ENCODE peak calls at places on chromosomes 16 and 17, in eight cellular contexts. N, W, X, I, H, S, Y and U are unnamed samples.

GRCh38 chr17:44008205-44008909 is 3.9 kb downstream of the NAGS start:
- DNase-seq in N (no peak), W (no peak), X (no peak), I (no peak), H (no peak), S (no peak), Y (no peak), U (no peak)

GRCh38 chr17:67274466-67274865 is 29.5 kb upstream of the HELZ start:
- DNase-seq in N (no peak), W (no peak), X (no peak), I (no peak), H (no peak), S (no peak), Y (no peak), U (no peak)

GRCh38 chr17:64064331-64064730 is 43.9 kb upstream of the ICAM2 start:
- DNase-seq in N (no peak), W (peak; percentile 71), X (no peak), I (no peak), H (no peak), S (no peak), Y (no peak), U (no peak)

GRCh38 chr17:28018439-28019070 is 23.9 kb upstream of the NLK start:
- DNase-seq in N (no peak), W (peak; percentile 23), X (no peak), I (no peak), H (peak; percentile 60), S (no peak), Y (no peak), U (peak; percentile 3)

GRCh38 chr16:53892155-53892554 is 188.2 kb downstream of the FTO start:
- DNase-seq in N (peak; percentile 67), W (peak; percentile 63), X (peak; percentile 42), I (no peak), H (peak; percentile 74), S (peak; percentile 82), Y (peak; percentile 31), U (peak; percentile 82)

GRCh38 chr17:68461589-68461988 is 4.3 kb upstream of the WIPI1 start:
- DNase-seq in N (no peak), W (peak; percentile 26), X (no peak), I (no peak), H (no peak), S (no peak), Y (no peak), U (no peak)

GRCh38 chr17:81483085-81483861 is 29.3 kb downstream of the ACTG1 start:
- DNase-seq in N (no peak), W (peak; percentile 81), X (no peak), I (no peak), H (no peak), S (no peak), Y (no peak), U (no peak)

GRCh38 chr17:48588519-48588918 is 1.5 kb downstream of the HOXB3 start:
- DNase-seq in N (no peak), W (no peak), X (no peak), I (no peak), H (no peak), S (no peak), Y (no peak), U (no peak)

GRCh38 chr17:81889602-81890001 is 1.8 kb downstream of the ALYREF start:
- DNase-seq in N (no peak), W (no peak), X (no peak), I (no peak), H (no peak), S (no peak), Y (no peak), U (no peak)

GRCh38 chr17:28478940-28479615 is 5.6 kb downstream of the SLC13A2 start:
- DNase-seq in N (no peak), W (no peak), X (no peak), I (no peak), H (peak; percentile 25), S (no peak), Y (no peak), U (peak; percentile 82)

GRCh38 chr17:33642002-33642401 is 348.9 kb upstream of the ASIC2 start:
- DNase-seq in N (no peak), W (no peak), X (no peak), I (no peak), H (no peak), S (no peak), Y (no peak), U (no peak)

GRCh38 chr16:69179255-69180010 is 7.5 kb upstream of the SNTB2 start:
- DNase-seq in N (peak; percentile 44), W (peak; percentile 94), X (peak; percentile 81), I (peak; percentile 86), H (peak; percentile 96), S (no peak), Y (peak; percentile 79), U (peak; percentile 91)

GRCh38 chr16:64253525-64253924 is 868.3 kb downstream of the CDH11 start:
- DNase-seq in N (no peak), W (no peak), X (no peak), I (no peak), H (no peak), S (no peak), Y (no peak), U (no peak)

GRCh38 chr17:28865946-28866752 is 11.3 kb downstream of the ERAL1 start:
- DNase-seq in N (no peak), W (no peak), X (no peak), I (no peak), H (no peak), S (no peak), Y (no peak), U (no peak)

GRCh38 chr16:15643453-15644305 is 725 bp upstream of the MARF1 start:
- DNase-seq in N (peak; percentile 49), W (peak; percentile 31), X (peak; percentile 27), I (no peak), H (peak; percentile 66), S (peak; percentile 49), Y (peak; percentile 28), U (peak; percentile 71)

GRCh38 chr17:74737299-74738050 is 419 bp downstream of the RAB37 start:
- DNase-seq in N (peak; percentile 38), W (no peak), X (no peak), I (no peak), H (peak; percentile 9), S (peak; percentile 83), Y (no peak), U (peak; percentile 43)
- TF ChIP-seq CTCF in N (peak; percentile 33), W (peak; percentile 33), X (peak; percentile 38), I (no peak), H (peak; percentile 24), S (peak; percentile 66), Y (no peak), U (peak; percentile 23)

GRCh38 chr16:58678716-58679115 is 5.9 kb downstream of the SLC38A7 start:
- DNase-seq in N (peak; percentile 30), W (peak; percentile 53), X (no peak), I (no peak), H (no peak), S (no peak), Y (no peak), U (peak; percentile 25)
- TF ChIP-seq CTCF in N (no peak), W (peak; percentile 21), X (peak; percentile 49), I (peak; percentile 42), H (no peak), S (no peak), Y (no peak), U (no peak)

DNA sequence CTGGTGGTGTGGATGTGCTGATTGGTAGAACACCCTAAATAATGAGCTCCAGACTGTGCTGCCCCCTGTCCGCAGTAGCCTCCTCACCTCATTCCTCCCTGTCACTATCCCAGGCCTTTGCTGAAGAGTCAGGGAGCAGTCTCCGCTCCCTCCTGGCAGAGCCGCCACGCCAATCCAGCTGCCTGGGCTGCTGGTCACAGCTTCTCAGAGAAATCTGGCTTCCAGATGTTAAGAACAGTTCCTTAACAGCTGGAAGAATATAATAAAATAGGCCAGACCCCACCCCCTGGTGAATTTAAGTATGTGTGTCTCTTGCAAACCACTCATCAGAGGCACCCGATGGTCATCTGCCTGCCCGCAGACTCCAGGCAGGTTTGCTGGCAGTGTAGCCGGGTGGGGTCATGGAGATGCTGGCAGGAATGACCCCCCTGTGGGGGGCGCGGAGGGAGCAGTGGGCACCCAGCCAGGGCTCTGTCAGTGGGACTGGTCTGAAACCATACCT is 161.0 kb downstream of the CCDC182 start:
- DNase-seq in N (no peak), W (no peak), X (peak; percentile 25), I (no peak), H (peak; percentile 56), S (no peak), Y (no peak), U (peak; percentile 57)
- TF ChIP-seq CTCF in N (no peak), W (no peak), X (peak; percentile 25), I (no peak), H (no peak), S (no peak), Y (no peak), U (no peak)

GRCh38 chr17:8800656-8801055 is 1.5 kb upstream of the MFSD6L start:
- DNase-seq in N (no peak), W (no peak), X (no peak), I (no peak), H (no peak), S (no peak), Y (no peak), U (no peak)

GRCh38 chr17:8798176-8799000 is 777 bp downstream of the MFSD6L start:
- DNase-seq in N (no peak), W (peak; percentile 33), X (no peak), I (no peak), H (no peak), S (no peak), Y (no peak), U (no peak)

GRCh38 chr17:8799851-8800212 is 667 bp upstream of the MFSD6L start:
- DNase-seq in N (no peak), W (peak; percentile 55), X (no peak), I (no peak), H (no peak), S (no peak), Y (no peak), U (no peak)

GRCh38 chr17:8797621-8798175 is 1.5 kb downstream of the MFSD6L start:
- DNase-seq in N (no peak), W (no peak), X (no peak), I (no peak), H (no peak), S (no peak), Y (no peak), U (no peak)

DNA sequence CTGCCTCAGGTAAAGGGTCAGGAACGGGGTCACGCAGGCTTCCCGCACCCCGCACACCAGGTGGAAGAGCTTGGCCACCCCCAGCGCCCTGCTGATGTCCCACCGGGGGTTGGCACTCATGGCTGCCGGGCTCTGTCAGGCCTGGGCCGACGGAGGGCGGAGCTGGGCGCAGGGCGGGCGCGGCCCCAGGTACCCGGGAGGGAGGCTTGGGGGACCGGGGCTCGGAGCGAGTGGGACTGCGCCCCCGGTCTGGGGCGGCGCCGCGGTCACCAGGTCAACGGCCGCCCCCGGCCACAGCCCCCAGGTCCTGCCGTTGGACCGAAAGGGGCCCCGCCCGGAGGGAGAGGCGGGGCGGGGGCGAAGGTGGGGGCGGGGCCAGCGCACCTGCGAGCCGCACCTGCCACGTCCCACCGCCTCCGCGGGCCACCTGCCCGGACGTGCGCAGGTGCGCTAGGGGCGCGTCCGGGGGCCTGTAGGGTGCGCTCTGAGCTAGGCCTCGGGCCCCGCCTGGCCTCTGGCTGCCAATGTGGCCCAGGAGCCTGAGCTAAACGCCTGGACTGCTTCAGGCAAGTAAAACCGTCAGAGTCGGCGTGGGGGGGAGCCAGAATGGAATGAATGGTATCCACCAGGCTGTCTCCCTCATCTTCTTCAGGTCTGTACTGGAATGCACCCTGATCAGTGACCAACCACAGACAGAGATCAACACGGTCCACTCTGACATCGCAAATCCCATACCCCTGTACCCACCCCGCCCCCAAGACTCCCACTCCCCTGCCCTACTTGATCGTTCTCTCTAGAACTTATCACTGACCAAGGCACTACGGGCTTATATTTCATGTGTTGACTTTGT is at the start of gene MFSD6L:
- DNase-seq in N (peak; percentile 63), W (peak; percentile 94), X (no peak), I (no peak), H (no peak), S (peak; percentile 35), Y (no peak), U (no peak)
- TF ChIP-seq CTCF in N (no peak), W (peak; percentile 56), X (no peak), I (no peak), H (no peak), S (no peak), Y (no peak), U (no peak)

GRCh38 chr17:35117984-35118383 is 1.7 kb downstream of the RAD51D start:
- DNase-seq in N (no peak), W (no peak), X (no peak), I (no peak), H (peak; percentile 46), S (no peak), Y (no peak), U (peak; percentile 51)
- TF ChIP-seq CTCF in N (no peak), W (no peak), X (peak; percentile 34), I (no peak), H (peak; percentile 28), S (no peak), Y (no peak), U (peak; percentile 30)